ENCODE peak calls at places on chromosomes 13 and 19, in seven cellular contexts. O is HCT116, E is stomach, K is tibial nerve, B is heart right ventricle, X is thoracic aorta, S is prostate gland. A is an unnamed sample. For H3K9me3, the result is how much of the 10 kb centered on the place peaks cover.

GRCh38 chr13:109592776-109593175 is 193.6 kb downstream of the IRS2 start:
- DNase-seq in O (no peak), E (no peak), K (no peak), B (no peak), X (no peak), S (no peak), A (no peak)

GRCh38 chr19:8696993-8697392 is 1.6 kb downstream of the ACTL9 start:
- DNase-seq in O (no peak), E (no peak), K (no peak), B (no peak), X (no peak), S (no peak), A (no peak)

GRCh38 chr13:101649490-101650126 is 197.1 kb downstream of the ITGBL1 start:
- DNase-seq in O (no peak), E (no peak), K (no peak), B (no peak), X (no peak), S (no peak), A (no peak)

GRCh38 chr19:35555301-35556005 is 8.0 kb downstream of the ATP4A start:
- DNase-seq in O (peak), E (no peak), K (no peak), B (no peak), X (no peak), S (no peak), A (no peak)

GRCh38 chr13:22108283-22108897 is 437.5 kb downstream of the FGF9 start:
- DNase-seq in O (no peak), E (no peak), K (no peak), B (no peak), X (no peak), S (no peak), A (no peak)

GRCh38 chr19:15456871-15457700 is 7.3 kb downstream of the RASAL3 start:
- DNase-seq in O (peak), E (no peak), K (no peak), B (no peak), X (no peak), S (no peak), A (no peak)

GRCh38 chr19:10309423-10309822 is at the start of gene ZGLP1:
- DNase-seq in O (no peak), E (no peak), K (no peak), B (no peak), X (no peak), S (no peak), A (no peak)

GRCh38 chr13:73952683-73953082 is 181.5 kb downstream of the KLF12 start:
- DNase-seq in O (no peak), E (no peak), K (no peak), B (no peak), X (no peak), S (no peak), A (no peak)

GRCh38 chr19:4719499-4719866 is 4.2 kb downstream of the DPP9 start:
- DNase-seq in O (no peak), E (no peak), K (no peak), B (no peak), X (no peak), S (no peak), A (no peak)

GRCh38 chr13:45521292-45521691 is 56.6 kb downstream of the COG3 start:
- DNase-seq in O (no peak), E (no peak), K (no peak), B (peak), X (no peak), S (no peak), A (no peak)

GRCh38 chr13:94312511-94313191 is 166.8 kb downstream of the DCT start:
- DNase-seq in O (no peak), E (no peak), K (no peak), B (no peak), X (no peak), S (no peak), A (no peak)

GRCh38 chr19:6802336-6803035 is 30.0 kb downstream of the VAV1 start:
- DNase-seq in O (peak), E (peak), K (no peak), B (peak), X (no peak), S (no peak), A (peak)

GRCh38 chr19:38310986-38311385 is 4.8 kb downstream of the YIF1B start:
- DNase-seq in O (no peak), E (no peak), K (no peak), B (no peak), X (no peak), S (no peak), A (no peak)

GRCh38 chr13:90477194-90477593 is 870.3 kb upstream of the MIR17HG start:
- DNase-seq in O (no peak), E (no peak), K (no peak), B (no peak), X (no peak), S (no peak), A (no peak)

GRCh38 chr19:48292798-48293197 is 22.9 kb downstream of the ZNF114 start:
- DNase-seq in O (no peak), E (no peak), K (no peak), B (no peak), X (no peak), S (no peak), A (no peak)

GRCh38 chr13:23160241-23161175 is 20.3 kb upstream of the SGCG start:
- DNase-seq in O (no peak), E (no peak), K (no peak), B (no peak), X (no peak), S (no peak), A (no peak)

GRCh38 chr13:33279414-33279813 is 6.1 kb downstream of the STARD13 start:
- DNase-seq in O (no peak), E (no peak), K (no peak), B (no peak), X (no peak), S (peak), A (no peak)

GRCh38 chr19:23409392-23410048 is 14.2 kb upstream of the ZNF91 start:
- DNase-seq in O (no peak), E (no peak), K (no peak), B (no peak), X (no peak), S (no peak), A (no peak)

GRCh38 chr19:9323557-9323918 is 441 bp upstream of the ZNF559 start:
- DNase-seq in O (peak), E (peak), K (peak), B (peak), X (peak), S (peak), A (peak)

GRCh38 chr19:14782978-14783545 is 4.7 kb upstream of the ADGRE2 start:
- DNase-seq in O (no peak), E (no peak), K (no peak), B (no peak), X (no peak), S (no peak), A (no peak)

GRCh38 chr13:70253411-70253810 is 145.2 kb upstream of the KLHL1 start:
- DNase-seq in O (no peak), E (no peak), K (no peak), B (no peak), X (no peak), S (no peak), A (no peak)

GRCh38 chr19:10478903-10479384 is 24.2 kb downstream of the KEAP1 start:
- DNase-seq in O (peak), E (peak), K (peak), B (peak), X (peak), S (peak), A (peak)

GRCh38 chr13:110838867-110839538 is 75.9 kb downstream of the ANKRD10 start:
- DNase-seq in O (no peak), E (no peak), K (no peak), B (no peak), X (no peak), S (no peak), A (no peak)

GRCh38 chr19:11538232-11539036 is at the start of gene CNN1:
- DNase-seq in O (no peak), E (peak), K (no peak), B (peak), X (peak), S (no peak), A (no peak)

GRCh38 chr19:12626958-12627357 is 16.2 kb downstream of the ZNF791 start:
- DNase-seq in O (no peak), E (no peak), K (no peak), B (no peak), X (no peak), S (no peak), A (no peak)

GRCh38 chr19:12628040-12629022 is 17.6 kb downstream of the ZNF791 start:
- DNase-seq in O (no peak), E (no peak), K (no peak), B (no peak), X (no peak), S (no peak), A (no peak)

GRCh38 chr19:12617646-12618045 is 6.9 kb downstream of the ZNF791 start:
- DNase-seq in O (no peak), E (no peak), K (no peak), B (no peak), X (no peak), S (no peak), A (no peak)

GRCh38 chr19:12629215-12629614 is 18.5 kb downstream of the ZNF791 start:
- DNase-seq in O (no peak), E (no peak), K (no peak), B (no peak), X (no peak), S (no peak), A (no peak)

GRCh38 chr19:12623361-12624031 is 12.8 kb downstream of the ZNF791 start:
- DNase-seq in O (no peak), E (no peak), K (no peak), B (no peak), X (no peak), S (no peak), A (no peak)
- H3K9me3 ChIP-seq in O (under half), E (under half), K (under half), B (under half), X (under half), S (under half), A (under half)

DNA sequence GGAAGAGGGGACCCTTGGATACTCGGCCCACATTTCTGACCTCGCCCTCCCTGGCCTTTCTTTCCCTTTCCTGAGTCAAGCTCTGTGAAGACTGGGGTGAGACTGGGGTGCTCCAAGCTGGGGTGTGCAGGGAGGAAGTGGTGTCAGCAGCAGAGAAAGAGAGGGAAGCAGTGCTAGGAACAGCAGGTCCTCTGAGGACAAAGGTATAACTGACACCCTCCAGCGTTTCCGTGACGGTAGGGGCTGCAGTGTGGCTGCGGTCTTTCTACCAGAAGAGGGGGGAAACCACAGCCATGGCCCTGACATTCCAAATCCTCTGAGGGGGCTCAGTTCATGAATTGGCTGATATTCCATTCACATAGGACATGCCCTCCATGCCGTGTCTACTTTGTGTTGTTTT is 1.1 kb downstream of the KIR3DL2 start:
- DNase-seq in O (no peak), E (no peak), K (no peak), B (no peak), X (no peak), S (no peak), A (no peak)
- H3K9me3 ChIP-seq in O (under half), E (under half), K (under half), B (under half), X (under half), S (under half), A (under half)

GRCh38 chr19:40960780-40961179 is 30.3 kb upstream of the CYP2B6 start:
- DNase-seq in O (no peak), E (no peak), K (no peak), B (no peak), X (no peak), S (no peak), A (no peak)

GRCh38 chr19:40960062-40960685 is 30.9 kb upstream of the CYP2B6 start:
- DNase-seq in O (no peak), E (no peak), K (no peak), B (no peak), X (no peak), S (no peak), A (no peak)

GRCh38 chr19:40954573-40954972 is 36.5 kb upstream of the CYP2B6 start:
- DNase-seq in O (peak), E (no peak), K (no peak), B (no peak), X (no peak), S (no peak), A (no peak)

GRCh38 chr19:40962460-40962961 is 28.6 kb upstream of the CYP2B6 start:
- DNase-seq in O (no peak), E (no peak), K (no peak), B (no peak), X (no peak), S (no peak), A (no peak)

GRCh38 chr19:40959338-40959737 is 31.7 kb upstream of the CYP2B6 start:
- DNase-seq in O (no peak), E (no peak), K (no peak), B (no peak), X (no peak), S (no peak), A (no peak)
- H3K9me3 ChIP-seq in O (under half), E (under half), K (under half), B (under half), X (under half), S (under half), A (under half)

DNA sequence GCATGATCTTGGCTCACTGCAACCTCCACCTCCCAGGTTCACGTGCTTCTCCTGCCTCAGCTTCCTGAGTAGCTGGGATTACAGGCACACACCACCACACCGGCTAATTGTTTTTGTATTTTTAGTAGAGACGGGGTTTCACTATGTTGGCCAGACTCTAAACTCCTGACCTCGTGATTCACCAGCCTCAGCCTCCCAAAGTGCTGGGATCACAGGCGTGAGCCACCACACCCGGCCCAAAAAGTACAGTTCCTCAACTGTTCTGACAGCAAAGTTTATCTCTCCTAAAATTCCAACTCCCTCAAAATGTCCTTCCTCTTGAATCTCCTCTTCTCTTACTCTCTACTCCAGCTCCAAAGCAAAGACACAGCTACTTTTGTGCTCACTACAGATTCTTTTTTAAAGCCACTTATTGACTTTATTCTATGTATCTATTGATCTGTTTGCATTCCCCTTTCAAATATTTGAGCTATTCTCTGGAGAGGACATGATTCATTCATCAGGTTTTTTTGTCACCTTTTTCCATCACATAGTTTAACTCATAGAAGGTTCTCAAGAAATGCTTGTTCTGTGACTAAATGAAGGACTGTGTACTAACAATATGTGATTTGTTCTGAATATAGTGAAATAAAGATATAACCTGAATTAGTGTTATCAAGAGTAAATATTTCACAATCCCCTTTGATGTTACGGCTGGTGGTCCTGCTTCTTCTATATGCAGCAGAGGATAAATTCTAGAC is 142.2 kb downstream of the TBC1D4 start:
- DNase-seq in O (no peak), E (no peak), K (no peak), B (no peak), X (no peak), S (no peak), A (no peak)
- H3K9me3 ChIP-seq in O (under half), E (under half), K (under half), B (under half), X (under half), S (under half), A (under half)

GRCh38 chr19:2852598-2852997 is 11.3 kb downstream of the ZNF555 start:
- DNase-seq in O (no peak), E (no peak), K (no peak), B (no peak), X (no peak), S (no peak), A (no peak)
- H3K9me3 ChIP-seq in O (under half), E (half or more), K (under half), B (half or more), X (half or more), S (under half), A (under half)

DNA sequence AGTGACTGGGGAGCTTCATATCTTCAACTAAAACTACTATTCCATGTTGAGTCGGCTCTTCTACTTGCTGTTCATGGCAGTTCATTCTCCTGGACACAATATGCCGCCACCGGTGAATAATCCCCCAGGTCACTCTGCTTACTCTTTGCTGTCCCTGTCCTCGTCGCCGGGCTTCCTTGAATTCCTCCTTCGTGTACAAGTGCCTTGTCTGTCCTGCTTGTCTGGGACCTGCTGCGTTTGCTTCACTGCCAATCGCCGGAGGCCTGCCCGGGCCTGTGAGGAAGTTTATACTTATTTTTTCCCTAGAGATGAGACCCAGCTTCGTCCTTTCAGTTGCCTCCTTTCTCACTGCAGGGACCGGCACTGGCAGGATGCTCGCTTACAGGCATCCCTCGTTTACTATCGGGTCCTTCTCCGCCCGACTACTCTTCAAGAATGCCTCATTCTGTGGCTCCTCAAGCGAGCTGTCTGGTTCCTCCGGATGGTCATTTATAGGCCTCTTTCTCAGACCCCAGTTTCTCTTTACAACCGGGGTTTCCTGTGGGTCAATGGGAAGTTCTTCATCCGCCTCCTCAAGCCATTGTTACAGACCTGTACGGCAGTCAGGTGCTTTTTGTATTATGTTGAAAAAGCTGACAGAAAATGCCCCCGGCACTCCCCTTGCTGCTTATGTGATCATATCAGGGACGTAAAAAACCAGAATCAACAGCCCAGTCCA is 5.5 kb upstream of the ERVV-1 start:
- DNase-seq in O (no peak), E (no peak), K (no peak), B (no peak), X (no peak), S (peak), A (no peak)
- H3K9me3 ChIP-seq in O (under half), E (under half), K (under half), B (under half), X (under half), S (under half), A (under half)